ENCODE peak calls at places on chromosome 3, in seven cellular contexts. V is kidney, M is vagina, H is brain microvascular endothelial cell, S is stomach, W is type B pancreatic cell, N is AG09319. K is an unnamed sample.

GRCh38 chr3:64176461-64176996 is 48.7 kb downstream of the PRICKLE2 start:
- DNase-seq in V (no peak), M (no peak), H (no peak), S (no peak), W (no peak), N (no peak), K (no peak)

GRCh38 chr3:107206141-107206540 is 171.1 kb upstream of the CCDC54 start:
- DNase-seq in V (no peak), M (no peak), H (peak), S (no peak), W (no peak), N (peak), K (peak)

GRCh38 chr3:21668012-21668411 is 83.0 kb downstream of the ZNF385D start:
- DNase-seq in V (no peak), M (no peak), H (no peak), S (no peak), W (no peak), N (no peak), K (no peak)

GRCh38 chr3:151216641-151217040 is 13.6 kb upstream of the GPR171 start:
- DNase-seq in V (no peak), M (no peak), H (peak), S (no peak), W (no peak), N (no peak), K (no peak)

GRCh38 chr3:51522273-51522981 is 16.1 kb upstream of the RAD54L2 start:
- DNase-seq in V (no peak), M (no peak), H (no peak), S (no peak), W (no peak), N (no peak), K (no peak)

GRCh38 chr3:113409676-113410075 is 31.6 kb downstream of the CFAP44 start:
- DNase-seq in V (no peak), M (no peak), H (no peak), S (no peak), W (no peak), N (no peak), K (no peak)

GRCh38 chr3:155232605-155233004 is 60.9 kb downstream of the STRIT1 start:
- DNase-seq in V (no peak), M (no peak), H (peak), S (peak), W (no peak), N (peak), K (no peak)

GRCh38 chr3:23055733-23056376 is 147.3 kb upstream of the UBE2E2 start:
- DNase-seq in V (no peak), M (no peak), H (peak), S (no peak), W (no peak), N (no peak), K (no peak)

GRCh38 chr3:149965278-149965677 is 5.4 kb downstream of the PFN2 start:
- DNase-seq in V (no peak), M (no peak), H (no peak), S (no peak), W (no peak), N (no peak), K (no peak)

GRCh38 chr3:129829640-129830039 is 63.9 kb downstream of the TMCC1 start:
- DNase-seq in V (no peak), M (no peak), H (peak), S (no peak), W (no peak), N (peak), K (no peak)

GRCh38 chr3:109278546-109278945 is 37.8 kb downstream of the DPPA2 start:
- DNase-seq in V (no peak), M (no peak), H (no peak), S (no peak), W (no peak), N (no peak), K (no peak)

GRCh38 chr3:134077649-134078081 is 47.9 kb upstream of the SLCO2A1 start:
- DNase-seq in V (peak), M (peak), H (no peak), S (no peak), W (no peak), N (no peak), K (no peak)

GRCh38 chr3:55907616-55908015 is 420.5 kb upstream of the WNT5A start:
- DNase-seq in V (no peak), M (no peak), H (no peak), S (no peak), W (no peak), N (no peak), K (no peak)

GRCh38 chr3:23174426-23175039 is 28.6 kb upstream of the UBE2E2 start:
- DNase-seq in V (no peak), M (no peak), H (no peak), S (no peak), W (no peak), N (no peak), K (no peak)

GRCh38 chr3:104564045-104564643 is 802.6 kb upstream of the ALCAM start:
- DNase-seq in V (no peak), M (no peak), H (peak), S (peak), W (no peak), N (peak), K (peak)

GRCh38 chr3:157128771-157129671 is 30.9 kb downstream of the CCNL1 start:
- DNase-seq in V (peak), M (no peak), H (peak), S (peak), W (no peak), N (no peak), K (no peak)

GRCh38 chr3:16456784-16457415 is 56.6 kb downstream of the RFTN1 start:
- DNase-seq in V (no peak), M (no peak), H (peak), S (no peak), W (no peak), N (no peak), K (no peak)

GRCh38 chr3:165874663-165875489 is 37.7 kb upstream of the BCHE start:
- DNase-seq in V (peak), M (no peak), H (no peak), S (no peak), W (no peak), N (no peak), K (no peak)

GRCh38 chr3:156050918-156051317 is 69.5 kb upstream of the KCNAB1 start:
- DNase-seq in V (no peak), M (no peak), H (no peak), S (no peak), W (no peak), N (no peak), K (no peak)

GRCh38 chr3:168134931-168135330 is 39.2 kb upstream of the GOLIM4 start:
- DNase-seq in V (no peak), M (no peak), H (no peak), S (no peak), W (no peak), N (no peak), K (no peak)

GRCh38 chr3:10518506-10519150 is 13.2 kb upstream of the ATP2B2 start:
- DNase-seq in V (peak), M (no peak), H (peak), S (peak), W (peak), N (no peak), K (no peak)

GRCh38 chr3:14508966-14509795 is 31.0 kb downstream of the GRIP2 start:
- DNase-seq in V (peak), M (no peak), H (peak), S (peak), W (peak), N (no peak), K (peak)

GRCh38 chr3:57043518-57043917 is 16.9 kb upstream of the SPATA12 start:
- DNase-seq in V (no peak), M (no peak), H (no peak), S (no peak), W (no peak), N (no peak), K (no peak)

GRCh38 chr3:131989318-131989717 is 45.5 kb downstream of the CPNE4 start:
- DNase-seq in V (no peak), M (no peak), H (no peak), S (no peak), W (no peak), N (no peak), K (no peak)

GRCh38 chr3:70108072-70108471 is 108.5 kb downstream of the SAMMSON start:
- DNase-seq in V (no peak), M (no peak), H (peak), S (peak), W (no peak), N (no peak), K (peak)

GRCh38 chr3:151787626-151788025 is 26.3 kb upstream of the AADAC start:
- DNase-seq in V (no peak), M (no peak), H (no peak), S (no peak), W (no peak), N (no peak), K (no peak)

GRCh38 chr3:186097317-186097662 is 11.6 kb downstream of the ETV5 start:
- DNase-seq in V (no peak), M (no peak), H (no peak), S (no peak), W (no peak), N (no peak), K (no peak)
- TF ChIP-seq CTCF in V (no peak), M (no peak), H (no peak), S (no peak), W (no peak), N (no peak), K (no peak)

GRCh38 chr3:160003520-160004128 is 15.0 kb downstream of the IL12A start:
- DNase-seq in V (no peak), M (no peak), H (peak), S (peak), W (no peak), N (no peak), K (peak)
- TF ChIP-seq CTCF in V (peak), M (no peak), H (peak), S (peak), W (peak), N (peak), K (peak)

DNA sequence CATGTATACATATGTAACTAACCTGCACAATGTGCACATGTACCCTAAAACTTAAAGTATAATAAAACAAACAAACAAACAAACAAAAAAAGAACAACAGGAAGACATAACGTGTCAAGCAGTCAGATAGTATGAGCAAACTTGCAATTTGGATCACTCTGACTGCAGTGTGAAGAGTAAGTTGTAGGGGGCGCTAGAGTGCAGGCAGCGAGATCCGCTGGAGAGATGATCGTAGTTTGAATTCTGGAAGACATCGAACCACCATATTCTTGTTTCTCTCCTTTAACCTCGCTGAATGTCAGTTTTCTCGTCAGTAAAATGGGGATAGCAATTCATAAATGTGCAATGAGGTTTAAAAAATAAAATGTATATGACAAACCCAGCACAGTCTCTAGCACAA is 165.2 kb upstream of the LMCD1 start:
- DNase-seq in V (no peak), M (no peak), H (no peak), S (no peak), W (no peak), N (no peak), K (no peak)
- TF ChIP-seq CTCF in V (peak), M (no peak), H (peak), S (no peak), W (peak), N (peak), K (peak)

GRCh38 chr3:178947738-178948137 is 123.9 kb downstream of the ZMAT3 start:
- DNase-seq in V (no peak), M (no peak), H (no peak), S (no peak), W (no peak), N (no peak), K (no peak)
- TF ChIP-seq CTCF in V (no peak), M (no peak), H (no peak), S (no peak), W (peak), N (peak), K (no peak)